ENCODE peak calls at places on chromosomes 12 and 14, in six cellular contexts. D, X, G, Z, P and V are unnamed samples.

GRCh38 chr12:99444859-99445316 is 202.7 kb upstream of the GARIN6 start:
- DNase-seq in P (no peak), Z (no peak), X (no peak), G (no peak), D (no peak), V (no peak)

GRCh38 chr14:96624661-96625435 is 122.7 kb downstream of the PAPOLA start:
- DNase-seq in P (no peak), D (no peak), G (no peak), X (no peak), Z (no peak), V (no peak)

GRCh38 chr12:28602760-28603638 is 412.7 kb downstream of the CCDC91 start:
- DNase-seq in G (no peak), D (no peak), X (no peak), P (no peak), Z (no peak), V (no peak)

GRCh38 chr14:89344871-89345270 is 72.2 kb downstream of the FOXN3 start:
- DNase-seq in X (no peak), P (no peak), D (no peak), Z (no peak), G (peak; percentile 79), V (no peak)

GRCh38 chr12:95208678-95209077 is 8.6 kb downstream of the FGD6 start:
- DNase-seq in X (no peak), G (no peak), D (no peak), P (no peak), Z (no peak), V (no peak)

GRCh38 chr12:25130741-25131188 is 64.2 kb downstream of the DNAI7 start:
- DNase-seq in D (peak; percentile 12), P (peak; percentile 43), G (no peak), X (no peak), Z (no peak), V (peak; percentile 50)

GRCh38 chr14:80958258-80958657 is 2.8 kb downstream of the TSHR start:
- DNase-seq in X (no peak), G (no peak), D (no peak), P (no peak), Z (no peak), V (no peak)

GRCh38 chr14:102930138-102930752 is 7.8 kb downstream of the AMN start:
- DNase-seq in X (no peak), D (no peak), G (no peak), P (no peak), Z (no peak), V (peak; percentile 15)

GRCh38 chr14:76924363-76925151 is 98.3 kb downstream of the LRRC74A start:
- DNase-seq in Z (peak; percentile 13), G (no peak), X (peak; percentile 13), P (no peak), D (no peak), V (no peak)

GRCh38 chr14:69049675-69050074 is 70.6 kb upstream of the ACTN1 start:
- DNase-seq in D (no peak), P (no peak), G (no peak), X (no peak), Z (no peak), V (peak; percentile 95)

GRCh38 chr12:72509893-72510292 is 237.7 kb downstream of the TRHDE start:
- DNase-seq in G (no peak), Z (no peak), P (no peak), X (no peak), D (no peak), V (no peak)

GRCh38 chr12:16602412-16602811 is 3.5 kb downstream of the LMO3 start:
- DNase-seq in P (no peak), Z (no peak), G (no peak), D (no peak), X (no peak), V (peak; percentile 10)

GRCh38 chr12:110042260-110042659 is 6.1 kb downstream of the C12orf76 start:
- DNase-seq in D (no peak), G (no peak), X (no peak), P (no peak), Z (no peak), V (no peak)

GRCh38 chr12:92929957-92930356 is 862 bp upstream of the EEA1 start:
- DNase-seq in X (no peak), D (no peak), P (no peak), Z (no peak), G (no peak), V (no peak)

GRCh38 chr12:94173660-94174265 is 25.4 kb downstream of the PLXNC1 start:
- DNase-seq in Z (no peak), D (no peak), G (no peak), P (no peak), X (no peak), V (no peak)

GRCh38 chr12:28535216-28535615 is 345.0 kb downstream of the CCDC91 start:
- DNase-seq in D (no peak), Z (no peak), G (no peak), P (no peak), X (no peak), V (no peak)

GRCh38 chr14:72907886-72908285 is 14.0 kb upstream of the DPF3 start:
- DNase-seq in X (no peak), Z (no peak), G (no peak), D (no peak), P (no peak), V (no peak)

GRCh38 chr14:61668267-61668666 is 27.0 kb upstream of the HIF1A start:
- DNase-seq in D (no peak), Z (no peak), X (no peak), P (no peak), G (no peak), V (no peak)

GRCh38 chr12:46366771-46367170 is 5.8 kb downstream of the SLC38A2 start:
- DNase-seq in D (no peak), X (no peak), Z (no peak), G (no peak), P (no peak), V (no peak)

GRCh38 chr14:68281497-68281896 is 461.9 kb downstream of the RAD51B start:
- DNase-seq in D (no peak), Z (no peak), X (no peak), G (no peak), P (no peak), V (no peak)

GRCh38 chr12:42360747-42361403 is 34.9 kb downstream of the PPHLN1 start:
- DNase-seq in P (no peak), D (no peak), G (no peak), X (no peak), Z (no peak), V (peak; percentile 13)

GRCh38 chr12:92707926-92708325 is 5.1 kb downstream of the PLEKHG7 start:
- DNase-seq in X (no peak), P (no peak), D (no peak), G (no peak), Z (no peak), V (no peak)

GRCh38 chr12:78183854-78184253 is 353.2 kb downstream of the NAV3 start:
- DNase-seq in Z (no peak), G (no peak), P (no peak), D (no peak), X (no peak), V (no peak)

GRCh38 chr14:76720382-76720813 is 40.9 kb upstream of the VASH1 start:
- DNase-seq in D (peak; percentile 30), X (no peak), G (peak; percentile 44), P (no peak), Z (peak; percentile 14), V (peak; percentile 81)

GRCh38 chr14:30125322-30125944 is 197.8 kb upstream of the PRKD1 start:
- DNase-seq in D (no peak), X (no peak), G (no peak), P (no peak), Z (no peak), V (no peak)

GRCh38 chr12:130818381-130819247 is 20.4 kb downstream of the STX2 start:
- DNase-seq in Z (no peak), P (peak; percentile 89), X (peak; percentile 65), G (peak; percentile 80), D (peak; percentile 20), V (peak; percentile 46)

GRCh38 chr12:72612171-72612570 is 340.0 kb downstream of the TRHDE start:
- DNase-seq in G (no peak), P (no peak), X (no peak), D (no peak), Z (no peak), V (no peak)

GRCh38 chr12:14907953-14908352 is 22.3 kb upstream of the MGP start:
- DNase-seq in X (no peak), P (no peak), Z (no peak), D (no peak), G (no peak), V (no peak)

GRCh38 chr14:37223947-37224474 is 26.3 kb downstream of the MIPOL1 start:
- DNase-seq in X (no peak), Z (no peak), P (no peak), G (no peak), D (no peak), V (no peak)

GRCh38 chr12:98229539-98229921 is 285.9 kb upstream of the TMPO start:
- DNase-seq in X (no peak), D (no peak), Z (no peak), G (no peak), P (no peak), V (no peak)

GRCh38 chr14:94821705-94822104 is 51.8 kb upstream of the GSC start:
- DNase-seq in D (no peak), X (no peak), P (no peak), Z (no peak), G (no peak), V (no peak)

GRCh38 chr14:100640481-100641273 is 53.5 kb upstream of the BEGAIN start:
- DNase-seq in P (no peak), X (peak; percentile 60), Z (no peak), D (no peak), G (peak; percentile 37), V (no peak)

GRCh38 chr12:79935624-79936040 is 735 bp upstream of the PPP1R12A start:
- DNase-seq in G (no peak), P (peak; percentile 11), D (peak; percentile 17), Z (no peak), X (no peak), V (no peak)

GRCh38 chr14:69845787-69846186 is 33.4 kb upstream of the SMOC1 start:
- DNase-seq in D (peak; percentile 48), G (no peak), Z (no peak), P (no peak), X (no peak), V (no peak)

GRCh38 chr12:106586535-106586802 is 3.7 kb downstream of the RFX4 start:
- DNase-seq in G (no peak), P (no peak), Z (no peak), X (no peak), D (no peak), V (no peak)

GRCh38 chr14:23953464-23954278 is at the start of gene DHRS4:
- DNase-seq in P (peak; percentile 72), X (peak; percentile 69), D (peak; percentile 76), G (peak; percentile 84), Z (peak; percentile 78), V (peak; percentile 86)

GRCh38 chr14:99579077-99579836 is 24.8 kb downstream of the CCDC85C start:
- DNase-seq in Z (no peak), D (no peak), P (no peak), X (no peak), G (peak; percentile 92), V (no peak)

GRCh38 chr14:104106471-104106991 is 21.0 kb downstream of the ASPG start:
- DNase-seq in X (no peak), D (no peak), P (no peak), G (no peak), Z (no peak), V (no peak)

GRCh38 chr14:28406181-28406580 is 360.4 kb upstream of the FOXG1 start:
- DNase-seq in Z (no peak), D (no peak), X (no peak), P (no peak), G (no peak), V (peak; percentile 34)